ENCODE peak calls at places on chromosomes 5 and 9, in six cellular contexts. O, K, U, H, V and A are unnamed samples.

GRCh38 chr5:108418172-108418571 is 36.3 kb upstream of the FBXL17 start:
- DNase-seq in H (no peak), V (no peak), U (no peak), O (no peak), K (no peak), A (no peak)

GRCh38 chr9:95857122-95857521 is 18.4 kb upstream of the ERCC6L2 start:
- DNase-seq in K (no peak), V (no peak), O (no peak), H (no peak), U (peak; percentile 68), A (peak; percentile 90)

GRCh38 chr5:39579750-39580149 is 155.0 kb upstream of the DAB2 start:
- DNase-seq in O (no peak), V (no peak), K (no peak), H (no peak), U (no peak), A (no peak)

GRCh38 chr5:81787843-81788242 is 36.9 kb upstream of the SSBP2 start:
- DNase-seq in U (peak; percentile 55), O (no peak), K (peak; percentile 42), V (peak; percentile 87), H (peak; percentile 26), A (peak; percentile 93)

GRCh38 chr5:143402464-143403356 is 776 bp downstream of the NR3C1 start:
- DNase-seq in K (no peak), U (peak; percentile 57), O (peak; percentile 74), H (no peak), V (peak; percentile 66), A (peak; percentile 78)

GRCh38 chr9:6150483-6150882 is 65.1 kb upstream of the IL33 start:
- DNase-seq in O (no peak), H (no peak), K (no peak), U (no peak), V (no peak), A (no peak)

GRCh38 chr9:123713282-123713681 is 216.6 kb downstream of the DENND1A start:
- DNase-seq in U (no peak), O (no peak), K (no peak), H (no peak), V (no peak), A (no peak)

GRCh38 chr5:65506961-65507360 is 25.2 kb upstream of the ADAMTS6 start:
- DNase-seq in H (no peak), K (peak; percentile 77), U (peak; percentile 14), V (no peak), O (no peak), A (no peak)

GRCh38 chr5:131749138-131749537 is 47.7 kb downstream of the FNIP1 start:
- DNase-seq in U (peak; percentile 53), O (no peak), H (no peak), K (no peak), V (no peak), A (peak; percentile 62)

GRCh38 chr9:109014267-109015025 is 1.1 kb upstream of the CTNNAL1 start:
- DNase-seq in U (peak; percentile 64), V (peak; percentile 22), K (no peak), H (no peak), O (no peak), A (peak; percentile 51)

GRCh38 chr9:134221273-134222017 is 57.1 kb upstream of the RNU6ATAC start:
- DNase-seq in U (no peak), K (no peak), O (no peak), H (no peak), V (no peak), A (no peak)

GRCh38 chr9:127574089-127574921 is 37.8 kb upstream of the STXBP1 start:
- DNase-seq in V (peak; percentile 80), H (no peak), O (no peak), U (no peak), K (no peak), A (peak; percentile 96)

GRCh38 chr9:96661711-96662110 is 6.6 kb upstream of the PRXL2C start:
- DNase-seq in K (no peak), H (no peak), V (no peak), U (peak; percentile 43), O (no peak), A (no peak)

GRCh38 chr5:159644053-159644452 is 272.2 kb upstream of the ADRA1B start:
- DNase-seq in O (no peak), U (no peak), H (no peak), K (no peak), V (no peak), A (no peak)

GRCh38 chr5:60960591-60960990 is 15.6 kb downstream of the NDUFAF2 start:
- DNase-seq in V (no peak), K (no peak), U (peak; percentile 25), H (no peak), O (no peak), A (peak; percentile 26)

GRCh38 chr5:88145603-88146467 is 122.8 kb downstream of the TMEM161B start:
- DNase-seq in H (no peak), K (no peak), V (no peak), U (no peak), O (no peak), A (no peak)

GRCh38 chr5:112174959-112175594 is 244.0 kb downstream of the EPB41L4A start:
- DNase-seq in U (peak; percentile 29), K (no peak), H (no peak), O (no peak), V (peak; percentile 64), A (peak; percentile 71)

DNA sequence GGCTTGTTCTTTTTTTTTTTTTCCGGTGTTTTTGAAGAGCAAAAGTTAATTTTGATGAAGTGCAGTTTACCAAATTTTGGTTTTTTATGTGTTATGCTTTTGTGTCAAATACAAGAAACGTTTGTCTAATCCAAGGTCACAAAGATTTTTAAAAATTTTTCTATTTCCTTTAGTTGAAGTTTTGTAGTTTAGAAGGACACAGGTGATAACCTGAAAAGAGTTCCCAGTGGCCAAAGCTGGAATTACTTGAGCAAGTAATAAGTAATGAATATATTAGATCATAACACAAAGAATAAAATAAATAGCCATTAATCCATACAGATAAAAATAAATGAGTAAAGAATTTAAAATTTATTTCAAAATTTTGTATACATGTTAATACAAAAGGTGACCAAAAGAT is 71.5 kb downstream of the FCHO2 start:
- DNase-seq in H (no peak), V (no peak), K (no peak), U (no peak), O (no peak), A (peak; percentile 4)
- TF ChIP-seq CTCF in H (no peak), V (no peak), K (no peak), U (no peak), O (no peak), A (no peak)

GRCh38 chr5:158313739-158314464 is 455.0 kb upstream of the CLINT1 start:
- DNase-seq in H (no peak), K (no peak), O (no peak), V (no peak), U (no peak), A (no peak)
- TF ChIP-seq CTCF in H (no peak), K (no peak), O (no peak), V (no peak), U (no peak), A (no peak)

DNA sequence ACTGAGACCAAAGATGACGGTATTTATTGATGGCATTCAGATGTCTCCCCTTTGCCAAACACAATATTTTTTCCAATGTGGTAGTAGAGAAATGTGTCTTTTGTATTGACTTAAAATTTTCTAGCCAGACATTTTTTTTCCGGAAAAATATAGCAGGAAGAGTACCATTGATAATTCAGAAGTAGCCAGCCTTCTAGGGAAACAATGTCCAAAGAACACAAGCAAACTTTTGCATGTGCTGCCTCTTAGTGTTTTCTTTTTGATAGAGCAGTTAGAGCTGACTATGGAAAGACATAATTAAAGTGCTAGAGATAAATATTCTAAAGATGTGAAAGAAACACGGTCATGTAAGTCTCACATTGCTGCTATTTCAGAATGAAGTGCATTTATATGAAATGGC is 231.4 kb downstream of the MARCHF11 start:
- DNase-seq in K (no peak), U (no peak), O (no peak), H (no peak), V (no peak), A (no peak)
- TF ChIP-seq CTCF in K (peak; percentile 0), U (no peak), O (no peak), H (no peak), V (no peak), A (no peak)

GRCh38 chr5:2874099-2874498 is 122.6 kb upstream of the IRX2 start:
- DNase-seq in O (no peak), H (no peak), V (no peak), U (no peak), K (no peak), A (no peak)
- TF ChIP-seq CTCF in O (no peak), H (no peak), V (no peak), U (no peak), K (no peak), A (no peak)

GRCh38 chr9:101037433-101037832 is 8.9 kb downstream of the PLPPR1 start:
- DNase-seq in H (no peak), U (no peak), K (no peak), O (no peak), V (no peak), A (no peak)
- TF ChIP-seq CTCF in H (no peak), U (no peak), K (no peak), O (no peak), V (no peak), A (no peak)

GRCh38 chr9:121440265-121440664 is 59.4 kb downstream of the GGTA1 start:
- DNase-seq in H (no peak), O (no peak), K (no peak), V (no peak), U (peak; percentile 32), A (peak; percentile 17)
- TF ChIP-seq CTCF in H (no peak), O (no peak), K (peak; percentile 8), V (no peak), U (peak; percentile 49), A (peak; percentile 15)

DNA sequence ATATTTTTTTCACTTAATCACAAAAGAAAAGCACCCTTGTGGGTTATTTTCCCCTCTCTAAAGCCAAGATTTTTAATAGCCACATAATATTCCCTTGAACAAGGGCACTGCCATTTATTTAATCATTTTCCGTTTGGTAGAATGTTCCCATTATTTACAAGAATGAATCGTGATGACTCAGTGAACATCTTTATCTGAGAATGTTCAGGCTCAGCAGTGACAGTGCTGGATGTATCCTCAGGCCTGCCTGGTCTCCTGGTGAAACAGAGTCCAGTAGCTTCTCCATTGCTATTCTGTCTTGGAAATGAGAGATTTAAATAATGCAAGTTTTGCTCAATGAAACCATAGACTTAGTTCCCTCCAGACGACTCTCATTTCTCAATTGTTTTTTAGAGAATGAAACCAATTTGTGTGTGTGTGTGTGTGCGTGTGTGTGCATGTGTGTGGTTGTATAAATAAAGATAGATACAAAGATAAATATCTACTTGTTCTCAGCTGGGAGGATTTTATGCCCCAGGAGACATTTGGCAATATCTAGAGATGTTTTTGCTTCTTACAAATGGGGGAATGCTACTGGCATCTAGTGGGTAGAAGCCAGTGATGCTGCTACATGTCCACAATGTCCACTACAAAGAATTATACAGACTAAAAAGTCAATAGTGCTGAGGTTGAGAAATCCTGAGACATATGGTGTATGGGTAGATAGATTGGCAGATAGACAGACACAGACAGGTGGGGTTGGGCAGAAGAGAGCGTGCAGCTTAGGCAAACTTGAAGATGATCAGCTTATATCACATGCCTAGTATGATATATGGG is 55.0 kb downstream of the PAPPA start:
- DNase-seq in V (no peak), U (peak; percentile 63), H (no peak), O (no peak), K (peak; percentile 57), A (peak; percentile 39)
- TF ChIP-seq CTCF in V (no peak), U (peak; percentile 50), H (peak; percentile 34), O (no peak), K (peak; percentile 39), A (no peak)

DNA sequence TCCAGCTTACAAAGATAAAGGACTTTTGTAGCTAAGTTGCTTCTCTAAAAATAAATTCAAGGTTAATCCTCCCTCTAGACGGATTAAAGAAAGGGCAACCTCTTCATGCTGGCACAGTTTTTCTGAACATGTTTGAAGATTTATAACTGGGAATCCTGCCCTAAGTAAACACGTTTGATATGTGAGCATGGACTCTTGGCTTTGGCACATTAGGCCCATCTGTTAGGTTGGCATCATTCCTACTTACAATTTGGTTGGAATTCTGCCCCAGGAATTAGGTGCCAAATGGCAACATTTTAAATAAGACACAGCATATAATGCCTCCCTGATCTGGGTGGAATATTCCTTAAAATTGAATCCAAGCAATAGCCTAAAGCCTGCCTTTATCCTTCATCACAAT is 372.2 kb upstream of the CDH18 start:
- DNase-seq in U (no peak), K (no peak), V (no peak), O (no peak), H (no peak), A (peak; percentile 1)
- TF ChIP-seq CTCF in U (no peak), K (no peak), V (no peak), O (no peak), H (no peak), A (no peak)